ENCODE peak calls at places on chromosomes 7 and 10, in seven cellular contexts. N is aorta, G is body of pancreas, W is Peyer's patch, J is OCI-LY7, Z is IMR-90, P is DND-41. X is an unnamed sample. For H3K4me1, the result is how much of the 10 kb centered on the place peaks cover.

GRCh38 chr7:131109011-131109756 is 218.5 kb upstream of the MKLN1 start:
- DNase-seq in G (no peak), J (no peak), P (no peak), Z (peak), N (no peak), W (no peak), X (no peak)

GRCh38 chr7:127635659-127636285 is 16.2 kb upstream of the SND1 start:
- DNase-seq in G (no peak), N (no peak), P (no peak), W (no peak), J (no peak), Z (no peak), X (no peak)

GRCh38 chr7:64876792-64877713 is 26.0 kb upstream of the ZNF273 start:
- DNase-seq in Z (no peak), P (peak), J (no peak), G (peak), W (peak), N (peak), X (peak)

GRCh38 chr10:70662362-70663220 is 9.7 kb upstream of the ADAMTS14 start:
- DNase-seq in Z (peak), W (peak), J (no peak), N (no peak), P (no peak), G (no peak), X (no peak)

GRCh38 chr7:150612925-150613324 is 19.3 kb downstream of the GIMAP6 start:
- DNase-seq in Z (no peak), G (no peak), J (no peak), W (no peak), N (no peak), P (no peak), X (no peak)

GRCh38 chr7:127713758-127714157 is 61.8 kb downstream of the SND1 start:
- DNase-seq in G (no peak), J (no peak), N (peak), P (no peak), Z (no peak), W (no peak), X (no peak)

GRCh38 chr10:10209152-10209551 is 808.5 kb upstream of the CELF2 start:
- DNase-seq in N (peak), Z (peak), J (peak), W (peak), P (no peak), G (no peak), X (no peak)

GRCh38 chr10:132366499-132366898 is 30.5 kb upstream of the PWWP2B start:
- DNase-seq in N (no peak), Z (no peak), W (peak), G (no peak), P (no peak), J (no peak), X (no peak)

GRCh38 chr7:158976468-158976848 is 120.1 kb downstream of the DYNC2I1 start:
- DNase-seq in N (no peak), W (no peak), Z (no peak), P (no peak), J (no peak), G (no peak), X (no peak)

DNA sequence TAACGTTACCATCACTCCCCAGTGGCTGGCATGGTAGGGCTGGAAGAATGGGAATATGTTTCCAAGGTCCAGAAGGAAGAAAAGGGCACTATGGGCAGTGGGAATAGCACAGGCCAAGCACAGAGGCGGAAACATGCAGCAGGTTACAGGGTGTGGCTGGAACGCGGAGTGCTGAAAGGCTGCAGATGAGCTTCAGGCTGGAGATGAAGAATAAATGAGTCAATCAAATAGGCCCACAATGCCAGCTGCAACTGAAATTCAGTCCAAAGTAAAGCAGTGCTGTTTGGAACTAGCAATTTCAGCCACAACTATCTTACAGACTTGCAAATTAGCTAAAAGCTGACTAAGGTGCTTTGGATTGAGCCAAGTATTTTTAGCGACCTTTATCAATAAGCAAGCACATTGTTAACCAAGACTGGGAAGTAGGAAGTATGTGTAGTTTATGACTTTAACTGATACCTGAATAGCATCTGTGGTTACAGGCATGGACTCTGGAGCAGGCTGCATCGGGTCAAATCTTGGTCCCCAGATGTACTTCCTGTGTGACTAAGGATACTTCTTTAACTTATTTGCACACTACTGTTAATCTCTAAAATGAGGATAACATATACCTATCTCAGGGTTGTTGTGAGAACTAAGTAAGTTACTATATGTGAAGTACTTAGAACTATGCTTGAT is 77.5 kb upstream of the CTTNBP2 start:
- DNase-seq in N (no peak), G (no peak), J (no peak), P (no peak), W (peak), Z (no peak), X (no peak)
- H3K4me3 ChIP-seq in N (no peak), G (no peak), J (no peak), P (no peak), W (no peak), Z (no peak), X (no peak)

DNA sequence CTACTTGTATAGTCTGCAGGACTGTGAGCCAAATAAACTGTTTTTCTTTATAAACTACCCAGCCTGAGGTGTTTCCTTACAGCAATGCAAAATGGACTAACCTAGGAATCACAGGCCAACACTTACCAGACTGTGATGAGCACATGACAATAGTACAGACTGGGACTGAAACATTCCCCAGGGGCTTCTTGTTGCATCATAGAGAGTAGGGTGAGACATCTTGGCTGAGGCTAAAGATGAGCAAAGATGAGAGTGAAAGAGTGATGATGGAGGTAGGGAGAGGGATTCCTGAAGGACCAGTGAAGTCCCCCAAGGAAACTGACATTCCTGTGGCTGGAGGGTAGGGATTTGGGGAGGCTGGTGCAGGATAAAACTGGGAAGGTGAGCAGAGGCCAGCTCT is 194.4 kb downstream of the TPST1 start:
- DNase-seq in J (no peak), Z (no peak), G (no peak), W (no peak), N (no peak), P (no peak), X (no peak)
- H3K4me1 ChIP-seq in J (under half), Z (under half), G (under half), W (under half), N (under half), P (under half), X (under half)

DNA sequence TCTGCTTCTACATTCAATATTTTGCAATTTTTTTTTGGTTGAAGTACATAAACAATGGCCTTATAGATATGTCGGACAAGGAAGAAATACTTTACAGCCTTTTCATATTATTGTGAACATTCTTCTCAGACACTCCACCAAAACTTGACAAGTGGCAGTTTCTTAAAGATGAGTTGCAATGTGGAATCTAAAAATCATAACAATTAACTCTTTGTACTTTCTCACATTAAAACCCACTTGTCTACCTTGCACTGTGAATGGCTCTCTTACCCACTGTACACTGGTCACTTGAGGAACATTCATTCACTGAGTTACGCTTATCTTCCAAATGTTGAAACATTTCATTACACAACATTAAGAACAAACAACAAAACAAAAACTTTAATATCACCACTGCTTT is 44.2 kb downstream of the ARHGAP12 start:
- DNase-seq in J (no peak), G (no peak), N (no peak), Z (no peak), P (no peak), W (no peak), X (no peak)
- H3K4me3 ChIP-seq in J (no peak), G (no peak), N (no peak), Z (no peak), P (no peak), W (no peak), X (no peak)

GRCh38 chr10:24393206-24393605 is 184.3 kb downstream of the KIAA1217 start:
- DNase-seq in J (no peak), P (no peak), N (no peak), Z (no peak), W (no peak), G (no peak), X (no peak)

GRCh38 chr10:24394479-24395190 is 185.7 kb downstream of the KIAA1217 start:
- DNase-seq in J (no peak), P (no peak), Z (no peak), N (no peak), W (no peak), G (no peak), X (no peak)

GRCh38 chr10:24390146-24390700 is 181.3 kb downstream of the KIAA1217 start:
- DNase-seq in N (no peak), Z (no peak), W (no peak), P (no peak), G (no peak), J (no peak), X (no peak)

GRCh38 chr10:24385776-24386175 is 176.8 kb downstream of the KIAA1217 start:
- DNase-seq in G (no peak), Z (peak), N (no peak), W (no peak), P (no peak), J (no peak), X (peak)

DNA sequence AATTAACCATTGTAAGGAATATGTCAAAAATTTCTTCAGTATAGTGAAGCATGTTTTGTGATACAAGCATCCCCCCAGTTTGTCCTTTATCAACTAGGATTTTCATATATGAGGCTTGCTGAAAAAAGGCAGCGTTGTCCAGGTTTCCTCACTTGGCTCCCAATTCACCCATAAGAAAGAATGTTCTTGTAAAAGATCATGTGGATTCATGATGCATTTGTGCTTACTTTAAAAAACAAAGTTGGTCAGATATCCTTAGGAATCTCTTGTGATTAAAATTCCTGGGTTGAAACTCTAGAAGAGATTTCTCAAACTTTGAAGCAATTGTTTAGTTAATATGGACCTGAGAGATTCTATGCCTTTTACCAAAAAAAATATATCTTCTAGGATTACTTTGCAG is 181.8 kb downstream of the KIAA1217 start:
- DNase-seq in Z (peak), G (no peak), P (no peak), J (no peak), N (no peak), W (no peak), X (no peak)
- H3K4me1 ChIP-seq in Z (under half), G (under half), P (under half), J (under half), N (under half), W (under half), X (under half)

DNA sequence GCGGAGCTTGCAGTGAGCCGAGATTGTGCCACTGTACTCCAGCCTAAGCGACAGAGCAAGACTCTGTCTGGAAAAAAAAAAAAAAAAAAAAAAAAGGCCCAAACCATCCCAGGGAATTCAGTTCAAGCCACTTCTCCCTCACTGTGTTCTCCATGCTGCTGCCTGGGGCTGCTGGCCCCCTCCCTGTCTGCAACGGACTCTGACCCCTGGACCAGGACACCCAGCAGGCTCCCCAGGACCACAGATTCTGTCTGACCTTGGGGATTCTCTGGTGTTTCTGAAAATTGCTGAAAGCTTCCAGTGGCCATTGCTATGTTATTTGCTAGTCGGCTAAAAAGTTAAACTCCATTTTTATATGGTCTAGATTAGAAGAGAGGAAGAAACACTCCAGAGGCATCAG is 261.7 kb upstream of the C7orf33 start:
- DNase-seq in N (no peak), P (no peak), W (no peak), G (no peak), Z (no peak), J (no peak), X (no peak)
- H3K4me3 ChIP-seq in N (no peak), P (no peak), W (no peak), G (no peak), Z (no peak), J (no peak), X (no peak)

DNA sequence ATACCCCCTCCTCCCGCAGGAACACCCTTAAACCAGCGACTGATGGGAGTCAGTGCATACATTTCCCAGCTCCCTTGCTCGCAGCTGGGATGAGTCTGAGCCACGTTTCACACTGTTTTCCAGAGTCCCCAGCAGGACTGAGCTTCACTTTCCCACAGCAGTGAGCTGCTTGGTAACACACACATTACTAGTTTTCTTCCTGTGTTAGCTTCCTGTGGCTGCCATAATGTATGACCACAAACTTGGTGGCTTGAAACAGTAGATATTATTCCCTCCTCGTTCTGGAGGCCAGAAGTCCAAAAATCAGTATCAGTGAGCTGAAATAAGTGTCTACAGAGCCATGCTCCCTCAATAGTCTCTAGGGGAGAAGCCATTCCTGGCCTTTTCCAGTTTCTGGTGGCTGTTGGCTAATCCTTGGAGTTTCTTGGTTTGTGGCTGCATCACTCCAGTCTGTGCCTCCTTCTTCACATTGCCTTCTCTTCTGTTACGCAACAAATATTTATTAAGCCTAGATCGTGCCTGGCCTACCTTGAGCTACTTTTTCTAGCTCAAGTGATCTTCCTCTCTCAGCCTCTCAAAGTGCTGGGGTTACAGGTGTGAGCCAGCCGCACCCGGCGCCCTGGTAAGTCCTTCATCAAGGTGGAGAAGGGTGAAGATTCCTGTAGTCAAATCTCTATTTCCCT is 26.2 kb upstream of the CARD11 start:
- DNase-seq in W (no peak), Z (no peak), J (no peak), P (no peak), G (no peak), N (no peak), X (no peak)
- H3K4me1 ChIP-seq in W (under half), Z (under half), J (under half), P (under half), G (under half), N (under half), X (under half)

GRCh38 chr7:22566176-22566575 is 66.2 kb upstream of the STEAP1B start:
- DNase-seq in N (no peak), Z (no peak), G (peak), J (no peak), W (peak), P (no peak), X (no peak)
- H3K4me3 ChIP-seq in N (no peak), Z (no peak), G (no peak), J (no peak), W (no peak), P (no peak), X (no peak)

X was measured in heart left ventricle.